ENCODE peak calls at places on chromosomes 5 and 9, in five cellular contexts. One of them, this sample, is unnamed.

GRCh38 chr9:92480332-92480771 is 2.0 kb downstream of the ASPN start:
- DNase-seq in SK-N-SH: no peak
- DNase-seq in left ventricle myocardium inferior: no peak
- DNase-seq in CD4-positive, alpha-beta T cell: no peak
- DNase-seq in Peyer's patch: no peak
- DNase-seq in this sample: no peak

GRCh38 chr5:122392224-122392623 is 80.2 kb downstream of the SNCAIP start:
- DNase-seq in SK-N-SH: no peak
- DNase-seq in left ventricle myocardium inferior: no peak
- DNase-seq in CD4-positive, alpha-beta T cell: no peak
- DNase-seq in Peyer's patch: no peak
- DNase-seq in this sample: no peak

GRCh38 chr9:36064448-36065037 is 27.8 kb downstream of the RECK start:
- DNase-seq in SK-N-SH: no peak
- DNase-seq in left ventricle myocardium inferior: no peak
- DNase-seq in CD4-positive, alpha-beta T cell: no peak
- DNase-seq in Peyer's patch: no peak
- DNase-seq in this sample: no peak

GRCh38 chr9:17578911-17579793 is at the start of gene SH3GL2:
- DNase-seq in SK-N-SH: peak; percentile 70
- DNase-seq in left ventricle myocardium inferior: peak; percentile 20
- DNase-seq in CD4-positive, alpha-beta T cell: no peak
- DNase-seq in Peyer's patch: peak; percentile 54
- DNase-seq in this sample: peak; percentile 28

GRCh38 chr5:176832162-176832561 is 21.8 kb downstream of the UNC5A start:
- DNase-seq in SK-N-SH: no peak
- DNase-seq in left ventricle myocardium inferior: no peak
- DNase-seq in CD4-positive, alpha-beta T cell: no peak
- DNase-seq in Peyer's patch: no peak
- DNase-seq in this sample: no peak

GRCh38 chr5:112475747-112476435 is 56.8 kb upstream of the EPB41L4A start:
- DNase-seq in SK-N-SH: no peak
- DNase-seq in left ventricle myocardium inferior: no peak
- DNase-seq in CD4-positive, alpha-beta T cell: no peak
- DNase-seq in Peyer's patch: no peak
- DNase-seq in this sample: no peak

GRCh38 chr9:4904322-4905134 is 80.5 kb upstream of the JAK2 start:
- DNase-seq in SK-N-SH: no peak
- DNase-seq in left ventricle myocardium inferior: no peak
- DNase-seq in CD4-positive, alpha-beta T cell: no peak
- DNase-seq in Peyer's patch: no peak
- DNase-seq in this sample: no peak

GRCh38 chr5:178246736-178247135 is 14.1 kb upstream of the PHYKPL start:
- DNase-seq in SK-N-SH: no peak
- DNase-seq in left ventricle myocardium inferior: no peak
- DNase-seq in CD4-positive, alpha-beta T cell: no peak
- DNase-seq in Peyer's patch: no peak
- DNase-seq in this sample: no peak

GRCh38 chr9:38096238-38096805 is 27.3 kb upstream of the SHB start:
- DNase-seq in SK-N-SH: no peak
- DNase-seq in left ventricle myocardium inferior: no peak
- DNase-seq in CD4-positive, alpha-beta T cell: no peak
- DNase-seq in Peyer's patch: no peak
- DNase-seq in this sample: no peak

GRCh38 chr5:54443264-54443663 is 12.2 kb upstream of the HSPB3 start:
- DNase-seq in SK-N-SH: peak; percentile 40
- DNase-seq in left ventricle myocardium inferior: no peak
- DNase-seq in CD4-positive, alpha-beta T cell: no peak
- DNase-seq in Peyer's patch: no peak
- DNase-seq in this sample: no peak
- TF ChIP-seq CTCF in SK-N-SH: peak; percentile 68
- TF ChIP-seq CTCF in left ventricle myocardium inferior: peak; percentile 49
- TF ChIP-seq CTCF in CD4-positive, alpha-beta T cell: peak; percentile 29
- TF ChIP-seq CTCF in Peyer's patch: no peak
- TF ChIP-seq CTCF in this sample: peak; percentile 52

GRCh38 chr5:126776499-126777256 is at the start of gene LMNB1:
- DNase-seq in SK-N-SH: peak; percentile 95
- DNase-seq in left ventricle myocardium inferior: peak; percentile 94
- DNase-seq in CD4-positive, alpha-beta T cell: peak; percentile 87
- DNase-seq in Peyer's patch: peak; percentile 97
- DNase-seq in this sample: peak; percentile 95
- TF ChIP-seq CTCF in SK-N-SH: no peak
- TF ChIP-seq CTCF in left ventricle myocardium inferior: peak; percentile 26
- TF ChIP-seq CTCF in CD4-positive, alpha-beta T cell: peak; percentile 16
- TF ChIP-seq CTCF in Peyer's patch: no peak
- TF ChIP-seq CTCF in this sample: no peak

GRCh38 chr5:33936381-33937016 is at the start of gene RXFP3:
- DNase-seq in SK-N-SH: peak; percentile 50
- DNase-seq in left ventricle myocardium inferior: no peak
- DNase-seq in CD4-positive, alpha-beta T cell: no peak
- DNase-seq in Peyer's patch: no peak
- DNase-seq in this sample: no peak

GRCh38 chr5:33933723-33934544 is 2.3 kb upstream of the RXFP3 start:
- DNase-seq in SK-N-SH: no peak
- DNase-seq in left ventricle myocardium inferior: no peak
- DNase-seq in CD4-positive, alpha-beta T cell: no peak
- DNase-seq in Peyer's patch: no peak
- DNase-seq in this sample: no peak

GRCh38 chr5:33937017-33937699 is 972 bp downstream of the RXFP3 start:
- DNase-seq in SK-N-SH: peak; percentile 46
- DNase-seq in left ventricle myocardium inferior: no peak
- DNase-seq in CD4-positive, alpha-beta T cell: no peak
- DNase-seq in Peyer's patch: no peak
- DNase-seq in this sample: no peak

GRCh38 chr5:33937700-33938506 is 1.7 kb downstream of the RXFP3 start:
- DNase-seq in SK-N-SH: no peak
- DNase-seq in left ventricle myocardium inferior: no peak
- DNase-seq in CD4-positive, alpha-beta T cell: no peak
- DNase-seq in Peyer's patch: no peak
- DNase-seq in this sample: no peak

GRCh38 chr5:33936004-33936380 is 194 bp upstream of the RXFP3 start:
- DNase-seq in SK-N-SH: peak; percentile 67
- DNase-seq in left ventricle myocardium inferior: peak; percentile 51
- DNase-seq in CD4-positive, alpha-beta T cell: peak; percentile 1
- DNase-seq in Peyer's patch: no peak
- DNase-seq in this sample: peak; percentile 93
- TF ChIP-seq CTCF in SK-N-SH: peak; percentile 14
- TF ChIP-seq CTCF in left ventricle myocardium inferior: peak; percentile 46
- TF ChIP-seq CTCF in CD4-positive, alpha-beta T cell: no peak
- TF ChIP-seq CTCF in Peyer's patch: no peak
- TF ChIP-seq CTCF in this sample: peak; percentile 69

GRCh38 chr9:100589582-100589981 is 11.7 kb downstream of the CAVIN4 start:
- DNase-seq in SK-N-SH: no peak
- DNase-seq in left ventricle myocardium inferior: no peak
- DNase-seq in CD4-positive, alpha-beta T cell: no peak
- DNase-seq in Peyer's patch: no peak
- DNase-seq in this sample: no peak
- TF ChIP-seq CTCF in SK-N-SH: no peak
- TF ChIP-seq CTCF in left ventricle myocardium inferior: no peak
- TF ChIP-seq CTCF in CD4-positive, alpha-beta T cell: no peak
- TF ChIP-seq CTCF in Peyer's patch: no peak
- TF ChIP-seq CTCF in this sample: no peak

This sample was measured in mesothelial cell of epicardium.